ENCODE peak calls at places on chromosomes 4 and X, in nine cellular contexts. T is A172; Z is NCI-H748 treated with DMSO at 0.1 percent for 48 hours; C is brain microvascular endothelial cell; J is glutamatergic neuron; X is stimulated activated CD4-positive, alpha-beta T cell treated with anti-CD3 and anti-CD28 coated beads, Interleukin-15, amount 100 ng/mL, for 24 hours; B is activated CD8-positive, alpha-beta memory T cell treated with anti-CD3 and anti-CD28 coated beads for 48 hours; V is CD8-positive, alpha-beta memory T cell; O is immature natural killer cell. F is an unnamed sample.

GRCh38 chr4:173170210-173170778 is 1.7 kb downstream of the GALNT7 start:
- DNase-seq in T (no peak), Z (peak), C (no peak), J (no peak), X (no peak), B (no peak), V (no peak), O (no peak), F (no peak)

GRCh38 chr4:182179105-182179504 is 64.1 kb upstream of the TENM3 start:
- DNase-seq in T (peak), Z (peak), C (peak), J (peak), X (no peak), B (no peak), V (no peak), O (no peak), F (no peak)

GRCh38 chr4:112726041-112726440 is 89.1 kb downstream of the LARP7 start:
- DNase-seq in T (no peak), Z (no peak), C (no peak), J (no peak), X (no peak), B (no peak), V (no peak), O (no peak), F (no peak)

GRCh38 chr4:101439926-101440325 is 92.6 kb upstream of the PPP3CA start:
- DNase-seq in T (no peak), Z (no peak), C (no peak), J (no peak), X (no peak), B (no peak), V (no peak), O (no peak), F (no peak)

GRCh38 chr4:30904161-30904560 is 184.0 kb downstream of the PCDH7 start:
- DNase-seq in T (no peak), Z (no peak), C (no peak), J (no peak), X (no peak), B (no peak), V (no peak), O (no peak), F (no peak)

GRCh38 chrX:30888526-30889146 is 418 bp downstream of the TAB3 start:
- DNase-seq in T (peak), Z (no peak), C (no peak), J (no peak), X (peak), B (peak), V (peak), O (no peak), F (no peak)

GRCh38 chr4:23921993-23922392 is 32.1 kb upstream of the PPARGC1A start:
- DNase-seq in T (no peak), Z (no peak), C (no peak), J (no peak), X (no peak), B (no peak), V (no peak), O (no peak), F (no peak)

GRCh38 chrX:118675336-118675965 is 52.0 kb upstream of the IL13RA1 start:
- DNase-seq in T (no peak), Z (no peak), C (no peak), J (no peak), X (no peak), B (no peak), V (no peak), O (no peak), F (no peak)

GRCh38 chr4:10096201-10096975 is 20.2 kb downstream of the WDR1 start:
- DNase-seq in T (peak), Z (no peak), C (peak), J (no peak), X (peak), B (peak), V (peak), O (peak), F (peak)

GRCh38 chrX:46208225-46208854 is 336.9 kb downstream of the ZNF674 start:
- DNase-seq in T (peak), Z (no peak), C (peak), J (no peak), X (peak), B (no peak), V (no peak), O (no peak), F (no peak)

GRCh38 chr4:168637872-168638756 is 141.3 kb downstream of the PALLD start:
- DNase-seq in T (no peak), Z (no peak), C (no peak), J (no peak), X (no peak), B (no peak), V (no peak), O (no peak), F (no peak)

GRCh38 chr4:11467931-11468330 is 39.2 kb upstream of the HS3ST1 start:
- DNase-seq in T (no peak), Z (no peak), C (no peak), J (no peak), X (peak), B (no peak), V (no peak), O (no peak), F (no peak)

GRCh38 chrX:99914676-99915075 is 495.4 kb downstream of the PCDH19 start:
- DNase-seq in T (no peak), Z (peak), C (no peak), J (no peak), X (no peak), B (no peak), V (no peak), O (no peak), F (no peak)

F was measured in stomach.